ENCODE peak calls at places on chromosome 13, in five cellular contexts. One of them, this sample, is unnamed.

GRCh38 chr13:38905081-38905480 is 85.5 kb downstream of the STOML3 start:
- DNase-seq in smooth muscle cell of the brain vasculature: no peak
- DNase-seq in iris pigment epithelial cell: no peak
- DNase-seq in thoracic aorta: no peak
- DNase-seq in RPMI8226: no peak
- DNase-seq in this sample: no peak

GRCh38 chr13:46964789-46965527 is 68.1 kb upstream of the HTR2A start:
- DNase-seq in smooth muscle cell of the brain vasculature: no peak
- DNase-seq in iris pigment epithelial cell: peak
- DNase-seq in thoracic aorta: no peak
- DNase-seq in RPMI8226: no peak
- DNase-seq in this sample: no peak

GRCh38 chr13:59746291-59746962 is 417.3 kb downstream of the DIAPH3 start:
- DNase-seq in smooth muscle cell of the brain vasculature: no peak
- DNase-seq in iris pigment epithelial cell: peak
- DNase-seq in thoracic aorta: no peak
- DNase-seq in RPMI8226: peak
- DNase-seq in this sample: no peak

GRCh38 chr13:113077953-113078894 is 27.4 kb upstream of the F7 start:
- DNase-seq in smooth muscle cell of the brain vasculature: no peak
- DNase-seq in iris pigment epithelial cell: no peak
- DNase-seq in thoracic aorta: no peak
- DNase-seq in RPMI8226: no peak
- DNase-seq in this sample: no peak

GRCh38 chr13:104014803-104015645 is 948.8 kb upstream of the SLC10A2 start:
- DNase-seq in smooth muscle cell of the brain vasculature: no peak
- DNase-seq in iris pigment epithelial cell: peak
- DNase-seq in thoracic aorta: no peak
- DNase-seq in RPMI8226: peak
- DNase-seq in this sample: no peak

GRCh38 chr13:21020581-21020980 is 40.8 kb downstream of the LATS2 start:
- DNase-seq in smooth muscle cell of the brain vasculature: no peak
- DNase-seq in iris pigment epithelial cell: no peak
- DNase-seq in thoracic aorta: no peak
- DNase-seq in RPMI8226: no peak
- DNase-seq in this sample: no peak

GRCh38 chr13:21176982-21177284 is 475 bp downstream of the MRPL57 start:
- DNase-seq in smooth muscle cell of the brain vasculature: no peak
- DNase-seq in iris pigment epithelial cell: no peak
- DNase-seq in thoracic aorta: no peak
- DNase-seq in RPMI8226: peak
- DNase-seq in this sample: no peak

GRCh38 chr13:59914556-59914955 is 249.2 kb downstream of the DIAPH3 start:
- DNase-seq in smooth muscle cell of the brain vasculature: no peak
- DNase-seq in iris pigment epithelial cell: peak
- DNase-seq in thoracic aorta: no peak
- DNase-seq in RPMI8226: no peak
- DNase-seq in this sample: no peak

GRCh38 chr13:101098873-101099272 is 317.4 kb downstream of the NALCN start:
- DNase-seq in smooth muscle cell of the brain vasculature: no peak
- DNase-seq in iris pigment epithelial cell: no peak
- DNase-seq in thoracic aorta: no peak
- DNase-seq in RPMI8226: no peak
- DNase-seq in this sample: no peak

GRCh38 chr13:95060120-95060519 is 241.1 kb downstream of the ABCC4 start:
- DNase-seq in smooth muscle cell of the brain vasculature: no peak
- DNase-seq in iris pigment epithelial cell: no peak
- DNase-seq in thoracic aorta: no peak
- DNase-seq in RPMI8226: no peak
- DNase-seq in this sample: no peak

GRCh38 chr13:98327326-98328314 is 150.6 kb upstream of the RNF113B start:
- DNase-seq in smooth muscle cell of the brain vasculature: peak
- DNase-seq in iris pigment epithelial cell: peak
- DNase-seq in thoracic aorta: no peak
- DNase-seq in RPMI8226: no peak
- DNase-seq in this sample: no peak

GRCh38 chr13:34967851-34968562 is 25.9 kb downstream of the NBEA start:
- DNase-seq in smooth muscle cell of the brain vasculature: no peak
- DNase-seq in iris pigment epithelial cell: peak
- DNase-seq in thoracic aorta: no peak
- DNase-seq in RPMI8226: no peak
- DNase-seq in this sample: no peak

GRCh38 chr13:38223093-38223492 is 126.6 kb upstream of the UFM1 start:
- DNase-seq in smooth muscle cell of the brain vasculature: peak
- DNase-seq in iris pigment epithelial cell: peak
- DNase-seq in thoracic aorta: no peak
- DNase-seq in RPMI8226: no peak
- DNase-seq in this sample: no peak

GRCh38 chr13:26133851-26134250 is 82.0 kb upstream of the SHISA2 start:
- DNase-seq in smooth muscle cell of the brain vasculature: no peak
- DNase-seq in iris pigment epithelial cell: peak
- DNase-seq in thoracic aorta: no peak
- DNase-seq in RPMI8226: no peak
- DNase-seq in this sample: no peak

GRCh38 chr13:30739646-30740642 is 4.6 kb downstream of the ALOX5AP start:
- DNase-seq in smooth muscle cell of the brain vasculature: no peak
- DNase-seq in iris pigment epithelial cell: peak
- DNase-seq in thoracic aorta: no peak
- DNase-seq in RPMI8226: no peak
- DNase-seq in this sample: no peak

GRCh38 chr13:111938743-111939142 is 128.2 kb upstream of the SOX1 start:
- DNase-seq in smooth muscle cell of the brain vasculature: no peak
- DNase-seq in iris pigment epithelial cell: no peak
- DNase-seq in thoracic aorta: no peak
- DNase-seq in RPMI8226: no peak
- DNase-seq in this sample: no peak

GRCh38 chr13:33236021-33236420 is 49.5 kb downstream of the STARD13 start:
- DNase-seq in smooth muscle cell of the brain vasculature: no peak
- DNase-seq in iris pigment epithelial cell: peak
- DNase-seq in thoracic aorta: no peak
- DNase-seq in RPMI8226: no peak
- DNase-seq in this sample: no peak

GRCh38 chr13:45718992-45719391 is 16.9 kb downstream of the CBY2 start:
- DNase-seq in smooth muscle cell of the brain vasculature: no peak
- DNase-seq in iris pigment epithelial cell: no peak
- DNase-seq in thoracic aorta: no peak
- DNase-seq in RPMI8226: no peak
- DNase-seq in this sample: no peak

GRCh38 chr13:107712145-107712544 is 503.2 kb downstream of the LIG4 start:
- DNase-seq in smooth muscle cell of the brain vasculature: no peak
- DNase-seq in iris pigment epithelial cell: no peak
- DNase-seq in thoracic aorta: no peak
- DNase-seq in RPMI8226: no peak
- DNase-seq in this sample: no peak

GRCh38 chr13:111371211-111371610 is 50.8 kb downstream of the TEX29 start:
- DNase-seq in smooth muscle cell of the brain vasculature: no peak
- DNase-seq in iris pigment epithelial cell: peak
- DNase-seq in thoracic aorta: no peak
- DNase-seq in RPMI8226: no peak
- DNase-seq in this sample: no peak

GRCh38 chr13:23963947-23964346 is 66.6 kb upstream of the C1QTNF9B start:
- DNase-seq in smooth muscle cell of the brain vasculature: no peak
- DNase-seq in iris pigment epithelial cell: peak
- DNase-seq in thoracic aorta: no peak
- DNase-seq in RPMI8226: no peak
- DNase-seq in this sample: no peak

GRCh38 chr13:31092631-31093030 is 69.1 kb downstream of the HSPH1 start:
- DNase-seq in smooth muscle cell of the brain vasculature: no peak
- DNase-seq in iris pigment epithelial cell: no peak
- DNase-seq in thoracic aorta: no peak
- DNase-seq in RPMI8226: no peak
- DNase-seq in this sample: no peak

GRCh38 chr13:113741101-113741731 is 17.8 kb upstream of the TMEM255B start:
- DNase-seq in smooth muscle cell of the brain vasculature: no peak
- DNase-seq in iris pigment epithelial cell: no peak
- DNase-seq in thoracic aorta: no peak
- DNase-seq in RPMI8226: peak
- DNase-seq in this sample: no peak

GRCh38 chr13:75770164-75771145 is 134.3 kb downstream of the LMO7 start:
- DNase-seq in smooth muscle cell of the brain vasculature: no peak
- DNase-seq in iris pigment epithelial cell: peak
- DNase-seq in thoracic aorta: no peak
- DNase-seq in RPMI8226: no peak
- DNase-seq in this sample: no peak

GRCh38 chr13:51147732-51148131 is 36.7 kb upstream of the C13orf42 start:
- DNase-seq in smooth muscle cell of the brain vasculature: no peak
- DNase-seq in iris pigment epithelial cell: no peak
- DNase-seq in thoracic aorta: no peak
- DNase-seq in RPMI8226: no peak
- DNase-seq in this sample: no peak

GRCh38 chr13:38871275-38871674 is 119.4 kb downstream of the STOML3 start:
- DNase-seq in smooth muscle cell of the brain vasculature: no peak
- DNase-seq in iris pigment epithelial cell: no peak
- DNase-seq in thoracic aorta: no peak
- DNase-seq in RPMI8226: no peak
- DNase-seq in this sample: no peak

GRCh38 chr13:113018676-113019465 is 49.9 kb downstream of the MCF2L start:
- DNase-seq in smooth muscle cell of the brain vasculature: no peak
- DNase-seq in iris pigment epithelial cell: no peak
- DNase-seq in thoracic aorta: no peak
- DNase-seq in RPMI8226: no peak
- DNase-seq in this sample: no peak

GRCh38 chr13:41588899-41589298 is 131.5 kb downstream of the RGCC start:
- DNase-seq in smooth muscle cell of the brain vasculature: no peak
- DNase-seq in iris pigment epithelial cell: peak
- DNase-seq in thoracic aorta: no peak
- DNase-seq in RPMI8226: no peak
- DNase-seq in this sample: no peak

GRCh38 chr13:52405767-52406494 is at the start of gene THSD1:
- DNase-seq in smooth muscle cell of the brain vasculature: no peak
- DNase-seq in iris pigment epithelial cell: peak
- DNase-seq in thoracic aorta: no peak
- DNase-seq in RPMI8226: peak
- DNase-seq in this sample: peak

GRCh38 chr13:24168980-24169379 is 8.5 kb downstream of the SPATA13 start:
- DNase-seq in smooth muscle cell of the brain vasculature: no peak
- DNase-seq in iris pigment epithelial cell: no peak
- DNase-seq in thoracic aorta: no peak
- DNase-seq in RPMI8226: no peak
- DNase-seq in this sample: no peak

This sample was measured in substantia nigra.